ENCODE peak calls at places on chromosomes 4 and X, in six cellular contexts. J, E, M, U, Z and N are unnamed samples.

GRCh38 chr4:41525129-41525528 is 12.8 kb upstream of the LIMCH1 start:
- DNase-seq in Z (peak; percentile 86), J (no peak), M (no peak), U (peak; percentile 71), E (no peak), N (peak; percentile 98)

GRCh38 chrX:37060999-37061398 is 52.8 kb downstream of the FAM47C start:
- DNase-seq in Z (peak; percentile 27), E (no peak), U (peak; percentile 66), M (peak; percentile 18), J (no peak), N (peak; percentile 52)

GRCh38 chr4:38131371-38132139 is 171.4 kb downstream of the PTTG2 start:
- DNase-seq in J (peak; percentile 69), Z (peak; percentile 31), U (peak; percentile 88), E (peak; percentile 62), M (no peak), N (peak; percentile 90)

GRCh38 chrX:7077910-7078245 is 69.6 kb upstream of the STS start:
- DNase-seq in U (no peak), Z (no peak), E (no peak), J (no peak), M (no peak), N (no peak)

GRCh38 chr4:93203708-93204107 is 624.8 kb upstream of the ATOH1 start:
- DNase-seq in Z (no peak), J (no peak), U (peak; percentile 59), M (no peak), E (no peak), N (peak; percentile 75)

GRCh38 chr4:124945422-124945821 is 232.9 kb upstream of the ANKRD50 start:
- DNase-seq in E (no peak), U (no peak), Z (no peak), J (no peak), M (no peak), N (no peak)

GRCh38 chrX:50581405-50581804 is 110.8 kb upstream of the DGKK start:
- DNase-seq in J (no peak), Z (no peak), M (no peak), E (no peak), U (no peak), N (no peak)

GRCh38 chr4:153465922-153466636 is at the start of gene TMEM131L:
- DNase-seq in Z (peak; percentile 66), J (peak; percentile 52), M (no peak), E (peak; percentile 61), U (peak; percentile 90), N (peak; percentile 91)

GRCh38 chrX:109782994-109783711 is 50.1 kb upstream of the ACSL4 start:
- DNase-seq in U (no peak), M (no peak), Z (peak; percentile 9), E (no peak), J (no peak), N (no peak)

GRCh38 chr4:22679518-22679897 is 13.2 kb upstream of the GBA3 start:
- DNase-seq in E (no peak), U (no peak), Z (no peak), M (no peak), J (no peak), N (no peak)

GRCh38 chr4:37641886-37642849 is 44.0 kb downstream of the RELL1 start:
- DNase-seq in E (no peak), J (no peak), M (no peak), Z (no peak), U (no peak), N (no peak)

GRCh38 chr4:7368296-7368695 is 66.4 kb downstream of the PSAPL1 start:
- DNase-seq in E (no peak), J (no peak), Z (no peak), U (no peak), M (no peak), N (no peak)

GRCh38 chr4:98447648-98448047 is 186.5 kb downstream of the RAP1GDS1 start:
- DNase-seq in M (peak; percentile 84), J (no peak), E (no peak), Z (no peak), U (peak; percentile 61), N (peak; percentile 35)

GRCh38 chrX:10769696-10770619 is 149.6 kb upstream of the MID1 start:
- DNase-seq in Z (peak; percentile 55), E (no peak), U (no peak), J (no peak), M (peak; percentile 85), N (peak; percentile 37)

GRCh38 chr4:16056681-16057400 is 27.0 kb downstream of the PROM1 start:
- DNase-seq in U (no peak), J (no peak), M (peak; percentile 54), Z (no peak), E (no peak), N (no peak)